ENCODE peak calls at places on chromosomes 2 and 18, in eight cellular contexts. X, V, O, Y, P, L, F and E are unnamed samples.

GRCh38 chr2:35337922-35338321 is 1017.7 kb upstream of the CRIM1 start:
- DNase-seq in X (no peak), V (no peak), O (no peak), Y (no peak), P (no peak), L (no peak), F (no peak), E (no peak)

GRCh38 chr18:58687871-58688308 is 16.6 kb downstream of the MALT1 start:
- DNase-seq in X (no peak), V (no peak), O (no peak), Y (no peak), P (no peak), L (no peak), F (peak; percentile 40), E (no peak)

GRCh38 chr2:239735131-239735828 is 289.9 kb downstream of the NDUFA10 start:
- DNase-seq in X (no peak), V (no peak), O (no peak), Y (no peak), P (peak; percentile 32), L (no peak), F (no peak), E (no peak)

GRCh38 chr2:211035548-211036185 is 479.3 kb downstream of the CPS1 start:
- DNase-seq in X (no peak), V (peak; percentile 16), O (peak; percentile 4), Y (no peak), P (peak; percentile 47), L (no peak), F (no peak), E (no peak)

GRCh38 chr2:225328192-225328591 is 71.3 kb upstream of the NYAP2 start:
- DNase-seq in X (no peak), V (peak; percentile 39), O (peak; percentile 57), Y (no peak), P (peak; percentile 6), L (no peak), F (no peak), E (no peak)

GRCh38 chr2:134216152-134216829 is 37.6 kb upstream of the MGAT5 start:
- DNase-seq in X (no peak), V (no peak), O (no peak), Y (no peak), P (no peak), L (no peak), F (no peak), E (no peak)

GRCh38 chr2:26707747-26708146 is 15.2 kb downstream of the KCNK3 start:
- DNase-seq in X (no peak), V (no peak), O (no peak), Y (no peak), P (no peak), L (no peak), F (no peak), E (no peak)

GRCh38 chr2:24410976-24411375 is 50.6 kb upstream of the ITSN2 start:
- DNase-seq in X (no peak), V (no peak), O (no peak), Y (no peak), P (no peak), L (no peak), F (no peak), E (no peak)

GRCh38 chr2:46294185-46294836 is 2.9 kb upstream of the EPAS1 start:
- DNase-seq in X (no peak), V (peak; percentile 60), O (no peak), Y (no peak), P (no peak), L (no peak), F (no peak), E (no peak)

GRCh38 chr2:153519260-153519875 is 40.8 kb upstream of the RPRM start:
- DNase-seq in X (peak; percentile 32), V (peak; percentile 61), O (peak; percentile 39), Y (no peak), P (peak; percentile 50), L (no peak), F (no peak), E (peak; percentile 56)

GRCh38 chr2:123040506-123040905 is 984.6 kb upstream of the CNTNAP5 start:
- DNase-seq in X (no peak), V (no peak), O (no peak), Y (no peak), P (no peak), L (no peak), F (no peak), E (no peak)

GRCh38 chr18:75407468-75408437 is 19.8 kb downstream of the SMIM21 start:
- DNase-seq in X (no peak), V (no peak), O (peak; percentile 38), Y (no peak), P (no peak), L (no peak), F (no peak), E (no peak)

GRCh38 chr18:65592419-65592818 is 158.4 kb upstream of the CDH7 start:
- DNase-seq in X (no peak), V (no peak), O (no peak), Y (no peak), P (no peak), L (no peak), F (no peak), E (no peak)

GRCh38 chr2:26724004-26724750 is 31.7 kb downstream of the KCNK3 start:
- DNase-seq in X (no peak), V (peak; percentile 98), O (peak; percentile 80), Y (no peak), P (peak; percentile 36), L (peak; percentile 72), F (no peak), E (no peak)

GRCh38 chr2:156400704-156401678 is 35.2 kb upstream of the GPD2 start:
- DNase-seq in X (peak; percentile 64), V (peak; percentile 82), O (peak; percentile 85), Y (peak; percentile 97), P (peak; percentile 76), L (peak; percentile 64), F (peak; percentile 82), E (peak; percentile 80)

GRCh38 chr2:159230145-159230877 is 56.2 kb downstream of the WDSUB1 start:
- DNase-seq in X (no peak), V (no peak), O (no peak), Y (peak; percentile 91), P (no peak), L (no peak), F (no peak), E (no peak)

GRCh38 chr2:113992090-113992489 is 102.2 kb downstream of the ACTR3 start:
- DNase-seq in X (no peak), V (no peak), O (no peak), Y (no peak), P (no peak), L (no peak), F (no peak), E (no peak)

GRCh38 chr2:126244937-126245336 is 411.0 kb upstream of the GYPC start:
- DNase-seq in X (peak; percentile 20), V (peak; percentile 59), O (no peak), Y (no peak), P (peak; percentile 61), L (peak; percentile 57), F (no peak), E (no peak)

GRCh38 chr2:85990084-85990483 is 101.3 kb upstream of the ST3GAL5 start:
- DNase-seq in X (no peak), V (no peak), O (no peak), Y (peak; percentile 50), P (no peak), L (no peak), F (no peak), E (peak; percentile 1)

GRCh38 chr2:237591379-237591881 is 896 bp upstream of the RAB17 start:
- DNase-seq in X (no peak), V (no peak), O (no peak), Y (no peak), P (no peak), L (peak; percentile 19), F (no peak), E (no peak)
- TF ChIP-seq POLR2A in X (no peak), V (no peak), O (no peak), Y (no peak), P (no peak), L (no peak), F (no peak), E (no peak)

GRCh38 chr2:108623616-108624015 is 89.3 kb downstream of the LIMS1 start:
- DNase-seq in X (no peak), V (no peak), O (peak; percentile 61), Y (no peak), P (no peak), L (no peak), F (no peak), E (no peak)

GRCh38 chr2:108620656-108621055 is 86.4 kb downstream of the LIMS1 start:
- DNase-seq in X (no peak), V (no peak), O (no peak), Y (no peak), P (no peak), L (no peak), F (no peak), E (no peak)

GRCh38 chr2:108619916-108620620 is 85.8 kb downstream of the LIMS1 start:
- DNase-seq in X (no peak), V (no peak), O (no peak), Y (no peak), P (no peak), L (no peak), F (no peak), E (no peak)

GRCh38 chr2:108621689-108622681 is 87.7 kb downstream of the LIMS1 start:
- DNase-seq in X (no peak), V (no peak), O (no peak), Y (no peak), P (no peak), L (no peak), F (no peak), E (no peak)

DNA sequence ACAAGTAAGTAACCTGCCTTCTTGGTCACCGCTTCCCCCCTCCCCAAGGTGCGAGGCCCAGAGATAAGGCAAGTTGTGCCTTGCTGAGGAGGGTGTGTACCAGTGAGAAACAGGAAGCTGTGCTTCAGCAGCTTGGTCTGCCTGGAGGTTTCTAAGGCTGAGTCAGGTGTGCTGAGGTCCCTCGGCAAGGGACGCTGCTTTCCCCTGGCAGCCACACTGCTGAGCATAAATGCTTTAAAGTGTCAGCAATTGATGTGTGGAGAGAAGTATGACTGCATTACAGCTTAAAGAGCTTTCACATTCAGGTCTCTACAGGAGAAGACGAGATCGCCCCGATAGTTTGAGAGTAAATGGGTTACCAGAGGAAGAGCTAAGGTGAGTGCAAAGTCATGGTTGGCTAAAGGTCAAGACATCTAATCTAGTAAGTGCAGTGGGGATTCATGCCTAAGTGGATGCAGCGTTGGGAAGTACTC is 86.9 kb downstream of the LIMS1 start:
- DNase-seq in X (no peak), V (peak; percentile 56), O (peak; percentile 46), Y (no peak), P (no peak), L (no peak), F (peak; percentile 79), E (peak; percentile 56)
- TF ChIP-seq POLR2A in X (no peak), V (no peak), O (no peak), Y (no peak), P (no peak), L (no peak), F (peak; percentile 59), E (peak; percentile 48)

DNA sequence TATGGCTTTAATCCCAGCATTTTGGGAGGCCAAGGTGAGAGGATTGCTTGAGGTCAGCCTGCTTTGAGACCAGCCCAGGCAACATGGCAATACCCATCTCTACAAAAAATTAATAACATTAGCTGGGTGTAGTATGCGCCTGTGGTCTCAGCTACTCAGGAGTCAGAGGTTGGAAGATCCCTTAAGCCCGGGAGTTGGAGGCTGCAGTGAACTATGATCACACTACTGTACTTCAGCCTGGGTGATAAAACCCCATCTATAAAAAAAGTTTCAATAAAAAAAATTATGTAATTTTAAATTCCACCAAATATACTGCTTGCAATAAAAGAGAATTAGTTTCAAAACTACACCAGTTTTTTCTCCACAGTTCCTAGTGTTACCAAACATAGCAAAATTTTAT is 23.3 kb upstream of the CACNB4 start:
- DNase-seq in X (no peak), V (no peak), O (no peak), Y (no peak), P (no peak), L (no peak), F (no peak), E (no peak)
- TF ChIP-seq POLR2A in X (no peak), V (no peak), O (no peak), Y (no peak), P (no peak), L (no peak), F (no peak), E (no peak)

GRCh38 chr2:180205616-180206271 is 198.6 kb upstream of the CWC22 start:
- DNase-seq in X (no peak), V (no peak), O (no peak), Y (no peak), P (no peak), L (no peak), F (no peak), E (no peak)
- TF ChIP-seq POLR2A in X (no peak), V (no peak), O (no peak), Y (no peak), P (no peak), L (no peak), F (no peak), E (no peak)